ENCODE peak calls at places on chromosome 15, in eight cellular contexts. R, P, Y, D, Q, S, A and B are unnamed samples. For H3K4me1, the result is how much of the 10 kb centered on the place peaks cover.

GRCh38 chr15:84599906-84600305 is 903 bp upstream of the ZSCAN2 start:
- DNase-seq in D (no peak), Y (no peak), S (no peak), R (no peak), A (no peak), P (no peak), Q (no peak), B (no peak)

GRCh38 chr15:46732060-46732459 is 985.2 kb upstream of the SEMA6D start:
- DNase-seq in D (no peak), Y (no peak), Q (no peak), P (no peak), A (no peak), S (no peak), R (no peak), B (no peak)

GRCh38 chr15:59349715-59350420 is 22.8 kb downstream of the MYO1E start:
- DNase-seq in Q (no peak), S (peak), A (peak), P (no peak), R (peak), D (no peak), Y (no peak), B (no peak)

GRCh38 chr15:41115088-41115651 is 910 bp downstream of the INO80 start:
- DNase-seq in A (peak), Y (peak), D (no peak), Q (no peak), R (peak), S (peak), P (peak), B (no peak)

GRCh38 chr15:79339588-79340314 is 28.8 kb downstream of the TMED3 start:
- DNase-seq in P (peak), S (peak), D (no peak), R (peak), Y (peak), A (peak), Q (no peak), B (peak)

GRCh38 chr15:90419738-90420487 is 31.9 kb downstream of the IQGAP1 start:
- DNase-seq in S (peak), A (no peak), Y (no peak), D (no peak), R (peak), P (no peak), Q (no peak), B (peak)

GRCh38 chr15:99226802-99227201 is 22.6 kb downstream of the TTC23 start:
- DNase-seq in Q (no peak), R (no peak), P (no peak), S (peak), Y (no peak), A (no peak), D (no peak), B (no peak)

GRCh38 chr15:73001840-73002239 is 50.4 kb upstream of the NEO1 start:
- DNase-seq in D (no peak), R (no peak), Q (no peak), P (no peak), A (no peak), Y (no peak), S (no peak), B (no peak)

GRCh38 chr15:77187751-77188464 is 117.0 kb upstream of the TSPAN3 start:
- DNase-seq in S (peak), Y (no peak), P (no peak), R (peak), D (no peak), A (no peak), Q (no peak), B (no peak)

GRCh38 chr15:68385671-68386586 is 46.0 kb downstream of the ITGA11 start:
- DNase-seq in R (no peak), D (no peak), A (no peak), Y (no peak), S (no peak), P (no peak), Q (no peak), B (no peak)

GRCh38 chr15:55110446-55110845 is 86.3 kb downstream of the RSL24D1 start:
- DNase-seq in A (peak), P (no peak), D (no peak), R (no peak), Y (no peak), S (no peak), Q (no peak), B (no peak)

GRCh38 chr15:96349933-96350292 is 19.4 kb downstream of the NR2F2 start:
- DNase-seq in Y (no peak), S (no peak), D (no peak), P (no peak), R (no peak), A (no peak), Q (no peak), B (no peak)

GRCh38 chr15:70802629-70803028 is 39.3 kb upstream of the UACA start:
- DNase-seq in D (no peak), R (peak), S (no peak), Y (no peak), Q (no peak), A (no peak), P (no peak), B (no peak)

GRCh38 chr15:40328711-40329240 is 5.3 kb downstream of the INAFM2 start:
- DNase-seq in A (no peak), P (no peak), D (no peak), Y (no peak), S (no peak), R (no peak), Q (no peak), B (no peak)

GRCh38 chr15:97875513-97876285 is 84.8 kb upstream of the ARRDC4 start:
- DNase-seq in P (no peak), Y (no peak), Q (no peak), R (no peak), S (no peak), A (no peak), D (peak), B (no peak)

GRCh38 chr15:68439506-68439905 is 7.5 kb upstream of the ITGA11 start:
- DNase-seq in R (no peak), D (no peak), S (no peak), A (no peak), Y (no peak), P (no peak), Q (no peak), B (no peak)

GRCh38 chr15:78212008-78212407 is 22.4 kb downstream of the ACSBG1 start:
- DNase-seq in Q (peak), S (no peak), R (no peak), P (no peak), D (no peak), Y (no peak), A (no peak), B (no peak)

GRCh38 chr15:59371458-59372351 is 966 bp downstream of the MYO1E start:
- DNase-seq in A (no peak), P (no peak), S (peak), D (peak), Q (no peak), R (no peak), Y (no peak), B (no peak)

GRCh38 chr15:80703965-80704364 is 8.9 kb downstream of the ABHD17C start:
- DNase-seq in S (no peak), R (no peak), Y (no peak), D (no peak), P (no peak), A (no peak), Q (no peak), B (no peak)

GRCh38 chr15:28975766-28976179 is 90.0 kb downstream of the APBA2 start:
- DNase-seq in P (no peak), Y (peak), S (peak), R (peak), Q (no peak), A (peak), D (peak), B (peak)

GRCh38 chr15:65870889-65871533 is 1.7 kb downstream of the RAB11A start:
- DNase-seq in D (no peak), P (no peak), Q (no peak), A (peak), S (peak), R (peak), Y (no peak), B (no peak)

GRCh38 chr15:40084657-40085056 is 24.0 kb downstream of the BMF start:
- DNase-seq in S (no peak), D (no peak), P (no peak), A (no peak), Y (no peak), Q (no peak), R (no peak), B (no peak)

GRCh38 chr15:80977627-80978036 is 12.0 kb downstream of the MESD start:
- DNase-seq in Q (no peak), R (peak), A (peak), S (peak), D (peak), Y (no peak), P (peak), B (peak)

GRCh38 chr15:49906976-49907375 is 212.1 kb downstream of the ATP8B4 start:
- DNase-seq in P (no peak), Y (no peak), D (no peak), Q (no peak), R (no peak), S (no peak), A (no peak), B (no peak)

GRCh38 chr15:90592144-90592887 is 62.6 kb downstream of the CRTC3 start:
- DNase-seq in A (peak), R (peak), Q (no peak), D (no peak), S (peak), P (no peak), Y (no peak), B (no peak)

GRCh38 chr15:82530606-82531379 is 9.5 kb downstream of the RPS17 start:
- DNase-seq in Y (peak), A (peak), R (peak), S (peak), P (peak), Q (peak), D (peak), B (peak)

GRCh38 chr15:25088261-25088790 is 133.5 kb downstream of the SNRPN start:
- DNase-seq in S (no peak), R (no peak), A (no peak), Y (no peak), P (no peak), Q (no peak), D (no peak), B (no peak)

GRCh38 chr15:47588968-47589367 is 128.3 kb upstream of the SEMA6D start:
- DNase-seq in R (no peak), P (no peak), A (no peak), D (no peak), S (no peak), Q (no peak), Y (no peak), B (no peak)

GRCh38 chr15:76340802-76341365 is 4.3 kb downstream of the ISL2 start:
- DNase-seq in A (no peak), Q (no peak), D (peak), R (no peak), P (no peak), Y (no peak), S (peak), B (peak)

GRCh38 chr15:36407647-36408046 is 171.8 kb upstream of the CDIN1 start:
- DNase-seq in D (no peak), Y (no peak), R (peak), S (peak), Q (no peak), A (peak), P (no peak), B (no peak)

GRCh38 chr15:82134426-82134825 is 88.6 kb upstream of the MEX3B start:
- DNase-seq in P (no peak), A (no peak), Y (no peak), R (no peak), D (no peak), Q (no peak), S (no peak), B (no peak)

GRCh38 chr15:92900712-92901052 is 558 bp downstream of the CHD2 start:
- DNase-seq in S (no peak), A (no peak), Q (no peak), D (no peak), R (peak), P (no peak), Y (no peak), B (no peak)

GRCh38 chr15:92898988-92899909 is 875 bp upstream of the CHD2 start:
- DNase-seq in Y (no peak), P (no peak), R (no peak), D (no peak), A (no peak), Q (no peak), S (no peak), B (no peak)

GRCh38 chr15:92902020-92902419 is 1.9 kb downstream of the CHD2 start:
- DNase-seq in Q (no peak), R (peak), P (no peak), S (peak), D (no peak), A (no peak), Y (no peak), B (no peak)

GRCh38 chr15:92901053-92901761 is 1.1 kb downstream of the CHD2 start:
- DNase-seq in D (no peak), Y (no peak), P (no peak), R (peak), A (no peak), Q (no peak), S (no peak), B (no peak)

DNA sequence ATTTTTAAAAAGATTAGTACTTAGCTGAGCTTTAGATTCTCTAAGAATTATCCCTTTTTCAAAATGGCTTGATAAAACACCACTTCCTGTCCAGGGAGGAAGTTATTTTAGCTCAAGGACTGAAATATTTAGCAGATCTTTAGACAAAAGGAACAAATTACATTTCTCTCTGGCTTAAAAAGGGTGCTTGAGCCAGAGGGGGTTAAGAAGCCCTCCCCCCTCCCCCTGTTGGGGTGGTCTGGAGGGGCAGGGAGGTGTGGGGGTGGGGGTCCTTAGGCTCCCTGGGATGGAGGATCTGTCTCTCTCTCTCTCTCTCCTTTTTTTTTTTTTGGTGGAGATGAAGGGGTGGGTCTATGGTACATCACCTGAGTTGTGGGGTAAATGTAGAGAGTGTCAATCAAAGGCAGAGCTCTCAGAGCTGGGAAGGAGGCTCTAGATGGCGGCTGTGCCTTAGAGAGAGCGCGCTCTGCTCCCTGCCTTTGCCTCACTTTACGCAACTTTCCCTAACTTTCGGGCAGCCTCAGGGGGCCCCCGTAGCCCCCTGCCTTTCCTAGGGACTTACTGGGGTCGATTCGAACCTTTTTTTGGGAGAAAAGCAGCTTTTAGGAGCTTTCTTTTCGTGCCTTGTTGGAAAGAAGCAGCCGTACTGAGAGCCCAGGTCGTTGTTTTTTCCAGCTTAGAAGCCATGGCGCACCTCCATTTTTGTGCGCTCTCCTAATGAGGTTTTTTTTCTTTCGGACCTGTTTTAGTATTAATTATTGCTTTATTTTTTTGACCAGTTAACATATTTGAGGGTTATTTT is at the start of gene CHD2:
- DNase-seq in S (peak), Y (no peak), Q (peak), A (peak), P (peak), R (peak), D (peak), B (peak)
- H3K4me1 ChIP-seq in S (under half), Y (under half), Q (under half), A (under half), P (under half), R (under half), D (under half), B (half or more)

GRCh38 chr15:74011610-74012009 is 17.1 kb downstream of the PML start:
- DNase-seq in P (no peak), Y (no peak), A (no peak), D (no peak), R (peak), Q (no peak), S (peak), B (no peak)
- H3K4me1 ChIP-seq in P (under half), Y (under half), A (under half), D (under half), R (under half), Q (under half), S (half or more), B (under half)

DNA sequence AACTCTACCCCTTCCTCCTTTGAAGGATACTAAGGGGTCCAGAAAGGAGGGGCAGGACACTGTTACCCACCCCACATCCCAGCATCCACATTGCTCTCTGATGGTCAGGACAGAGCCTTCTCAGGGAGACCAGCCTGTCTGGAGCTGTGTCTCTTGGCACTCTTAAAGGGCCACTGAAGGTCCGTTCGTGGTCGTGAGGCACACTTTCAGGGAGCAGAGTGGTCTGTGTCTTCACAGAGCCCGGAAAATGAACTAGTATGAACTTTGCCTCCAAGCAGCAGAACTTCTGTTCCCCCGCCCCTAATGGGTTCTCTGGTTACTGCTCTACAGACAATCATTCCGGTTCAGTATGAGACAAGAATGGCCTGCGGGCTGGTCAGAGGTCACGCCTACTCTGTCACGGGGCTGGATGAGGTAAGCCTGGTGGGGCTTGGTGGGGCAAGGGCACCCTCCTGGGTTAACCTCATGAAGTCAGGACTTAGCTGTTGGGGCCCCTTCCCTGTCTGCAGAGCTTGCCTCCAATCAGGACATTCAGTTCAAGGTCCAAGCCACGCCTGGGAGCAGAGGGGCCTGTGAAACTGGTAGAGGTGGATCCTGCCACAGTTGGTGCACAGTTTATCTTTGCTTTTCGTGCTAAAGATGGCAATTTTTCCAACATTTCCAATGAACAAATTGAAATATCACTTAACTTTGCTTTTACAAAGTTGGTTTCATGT is 33.2 kb downstream of the CAPN3 start:
- DNase-seq in R (no peak), Q (no peak), S (peak), Y (no peak), P (no peak), A (peak), D (no peak), B (no peak)
- H3K4me1 ChIP-seq in R (under half), Q (under half), S (under half), Y (under half), P (under half), A (half or more), D (under half), B (under half)

GRCh38 chr15:64014995-64015394 is 31.3 kb downstream of the DAPK2 start:
- DNase-seq in Y (no peak), S (no peak), D (peak), P (no peak), R (no peak), A (no peak), Q (no peak), B (no peak)
- H3K4me1 ChIP-seq in Y (under half), S (half or more), D (under half), P (under half), R (under half), A (under half), Q (under half), B (under half)

DNA sequence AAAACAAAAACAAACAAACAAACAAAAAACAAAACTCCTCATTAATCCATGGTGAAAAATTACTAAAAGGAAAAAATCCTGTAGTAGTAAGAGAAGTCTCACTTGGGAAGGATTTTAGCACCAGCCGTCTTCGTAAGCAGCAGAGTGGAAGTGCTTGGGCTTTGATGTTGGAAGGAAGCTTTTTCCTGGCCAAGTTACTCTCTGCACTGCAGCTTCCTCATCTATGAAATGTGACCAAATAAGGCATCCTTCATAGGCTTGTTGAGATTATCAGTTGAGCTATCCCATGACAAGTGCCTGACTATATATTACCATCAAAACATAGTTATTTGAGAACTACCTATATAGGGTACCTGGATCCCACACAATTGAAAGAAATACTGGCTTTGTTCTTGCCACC is 436.4 kb upstream of the ONECUT1 start:
- DNase-seq in S (no peak), Y (no peak), R (no peak), P (no peak), Q (no peak), A (no peak), D (no peak), B (no peak)
- H3K4me1 ChIP-seq in S (under half), Y (under half), R (under half), P (under half), Q (under half), A (under half), D (under half), B (under half)

GRCh38 chr15:100726070-100726420 is 123.7 kb downstream of the ASB7 start:
- DNase-seq in Y (no peak), A (no peak), R (no peak), D (no peak), S (no peak), P (no peak), Q (peak), B (no peak)
- H3K4me1 ChIP-seq in Y (under half), A (under half), R (under half), D (under half), S (half or more), P (under half), Q (under half), B (under half)

GRCh38 chr15:60548101-60548500 is 69.2 kb upstream of the ICE2 start:
- DNase-seq in S (no peak), Y (no peak), Q (no peak), R (no peak), P (no peak), D (no peak), A (no peak), B (peak)

GRCh38 chr15:60544581-60545115 is 65.7 kb upstream of the ICE2 start:
- DNase-seq in Q (no peak), P (no peak), D (no peak), S (no peak), A (no peak), R (no peak), Y (no peak), B (no peak)

GRCh38 chr15:60541784-60542617 is 63.1 kb upstream of the ICE2 start:
- DNase-seq in S (peak), Q (no peak), D (no peak), Y (no peak), R (no peak), P (no peak), A (no peak), B (no peak)

GRCh38 chr15:60551147-60551780 is 72.3 kb upstream of the ICE2 start:
- DNase-seq in A (no peak), D (no peak), Q (no peak), S (no peak), R (no peak), Y (no peak), P (no peak), B (no peak)

DNA sequence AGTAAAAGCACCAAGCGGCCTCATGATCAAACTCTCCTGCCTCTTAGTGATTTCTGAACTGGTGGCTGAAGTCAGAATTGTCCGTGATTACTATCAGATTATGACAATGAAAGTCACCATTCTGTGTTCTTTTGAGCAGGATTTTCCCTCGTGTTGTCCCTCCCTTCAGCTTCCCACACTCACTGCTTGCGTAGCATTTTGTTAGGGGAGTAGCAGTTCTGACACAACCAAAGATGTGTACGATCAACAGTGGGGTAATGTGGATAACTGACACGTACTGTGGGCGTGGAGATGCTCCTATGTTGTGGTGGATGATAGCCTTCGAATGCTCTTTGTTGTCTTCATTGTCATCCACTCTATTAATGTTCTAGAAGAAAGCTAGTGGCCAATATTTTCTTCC is 67.8 kb upstream of the ICE2 start:
- DNase-seq in Q (no peak), Y (no peak), P (no peak), R (no peak), S (no peak), D (no peak), A (no peak), B (no peak)
- H3K4me1 ChIP-seq in Q (under half), Y (under half), P (under half), R (under half), S (under half), D (under half), A (under half), B (half or more)